ENCODE peak calls at places on chromosomes 7 and 10, in ten cellular contexts. G is right lobe of liver, O is H54, V is adrenal gland, N is A549, X is heart left ventricle, U is body of pancreas, P is ovary, Y is K562, W is transverse colon. L is an unnamed sample.

GRCh38 chr10:44261710-44262455 is 123.0 kb downstream of the CXCL12 start:
- DNase-seq in Y (no peak), U (no peak), V (no peak), G (no peak), N (no peak), X (no peak), O (no peak), P (no peak), W (no peak), L (no peak)

GRCh38 chr7:50333266-50333665 is 28.8 kb downstream of the IKZF1 start:
- DNase-seq in P (no peak), V (no peak), O (no peak), N (no peak), G (no peak), Y (no peak), X (no peak), U (no peak), W (no peak), L (no peak)

GRCh38 chr7:45564485-45564884 is 9.7 kb upstream of the ADCY1 start:
- DNase-seq in W (no peak), U (no peak), V (no peak), N (no peak), P (no peak), G (no peak), Y (no peak), X (no peak), O (no peak), L (no peak)

GRCh38 chr10:71431216-71431944 is 34.7 kb downstream of the CDH23 start:
- DNase-seq in W (no peak), N (no peak), X (peak; percentile 4), V (no peak), Y (no peak), P (peak; percentile 60), U (no peak), O (no peak), G (no peak), L (no peak)

GRCh38 chr10:78778446-78779338 is 290.1 kb upstream of the ZMIZ1 start:
- DNase-seq in P (no peak), W (no peak), N (no peak), O (no peak), U (no peak), X (no peak), Y (no peak), V (no peak), G (no peak), L (no peak)

GRCh38 chr7:42661312-42661711 is 250.6 kb downstream of the C7orf25 start:
- DNase-seq in P (no peak), O (peak; percentile 48), G (no peak), W (no peak), V (no peak), Y (no peak), U (no peak), N (no peak), X (no peak), L (no peak)

GRCh38 chr10:42638821-42639270 is 476 bp upstream of the ZNF33B start:
- DNase-seq in P (no peak), G (no peak), Y (no peak), V (no peak), U (no peak), N (no peak), X (no peak), W (no peak), O (no peak), L (no peak)

GRCh38 chr7:158397885-158398284 is 189.7 kb downstream of the PTPRN2 start:
- DNase-seq in U (no peak), Y (no peak), W (no peak), V (no peak), N (no peak), P (no peak), X (no peak), G (no peak), O (no peak), L (no peak)

GRCh38 chr7:102415685-102416225 is 17.6 kb upstream of the ORAI2 start:
- DNase-seq in N (no peak), O (no peak), U (no peak), W (peak; percentile 38), Y (no peak), V (no peak), P (no peak), X (no peak), G (no peak), L (no peak)

GRCh38 chr7:110943686-110944350 is 147.1 kb upstream of the LRRN3 start:
- DNase-seq in P (no peak), G (no peak), W (no peak), N (no peak), U (no peak), O (no peak), X (no peak), Y (no peak), V (no peak), L (no peak)

GRCh38 chr10:61140765-61141392 is 196.9 kb upstream of the RHOBTB1 start:
- DNase-seq in U (peak; percentile 60), N (peak; percentile 19), W (no peak), G (no peak), Y (peak; percentile 44), P (peak; percentile 23), O (peak; percentile 3), V (peak; percentile 31), X (peak; percentile 28), L (peak; percentile 58)

GRCh38 chr7:64320547-64321495 is 7.1 kb downstream of the ZNF736 start:
- DNase-seq in P (no peak), W (no peak), O (no peak), Y (no peak), V (no peak), G (no peak), X (no peak), N (no peak), U (no peak), L (no peak)

GRCh38 chr10:34667177-34667576 is 147.9 kb downstream of the PARD3 start:
- DNase-seq in N (no peak), O (no peak), U (no peak), X (no peak), Y (no peak), G (no peak), V (no peak), P (no peak), W (no peak), L (no peak)

GRCh38 chr7:112411186-112411795 is 39.0 kb upstream of the IFRD1 start:
- DNase-seq in W (peak; percentile 14), O (no peak), N (no peak), P (peak; percentile 39), U (peak; percentile 51), X (peak; percentile 37), G (peak; percentile 40), Y (no peak), V (no peak), L (no peak)

GRCh38 chr7:81181066-81181465 is 262.2 kb upstream of the SEMA3C start:
- DNase-seq in U (no peak), X (no peak), N (no peak), V (no peak), P (no peak), Y (no peak), G (no peak), O (no peak), W (no peak), L (no peak)

GRCh38 chr10:86671985-86672710 is 3.8 kb downstream of the LDB3 start:
- DNase-seq in N (no peak), P (peak; percentile 71), G (no peak), Y (no peak), W (no peak), X (peak; percentile 71), U (peak; percentile 27), V (peak; percentile 50), O (no peak), L (no peak)

GRCh38 chr10:69588358-69588757 is 15.1 kb upstream of the NEUROG3 start:
- DNase-seq in O (no peak), U (no peak), W (no peak), X (no peak), Y (no peak), V (no peak), G (no peak), N (no peak), P (no peak), L (no peak)

DNA sequence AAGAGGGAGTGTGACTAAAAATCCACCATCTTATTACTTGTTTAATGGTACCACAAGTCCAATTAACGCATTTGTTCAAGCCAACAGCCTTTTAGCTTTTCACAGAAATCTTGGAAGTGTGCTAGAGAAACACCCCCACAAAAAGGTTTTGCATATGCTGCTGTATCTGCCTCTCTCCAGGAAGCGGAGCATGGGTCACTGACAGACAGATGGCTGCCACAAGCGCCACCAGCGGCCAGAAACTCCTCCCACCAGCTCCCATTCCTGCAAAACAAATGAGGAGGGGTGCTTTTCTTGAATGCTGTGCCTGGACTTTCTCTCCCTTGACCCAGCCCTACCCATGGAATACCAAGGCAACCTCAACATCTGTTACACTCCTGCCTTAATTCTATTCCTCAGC is 176.3 kb upstream of the LRGUK start:
- DNase-seq in N (no peak), X (no peak), Y (no peak), O (no peak), W (no peak), V (no peak), U (no peak), G (no peak), P (no peak), L (no peak)
- TF ChIP-seq POLR2A in N (no peak), X (no peak), Y (no peak), O (no peak), W (no peak), V (no peak), U (no peak), G (no peak), P (no peak), L (no peak)

DNA sequence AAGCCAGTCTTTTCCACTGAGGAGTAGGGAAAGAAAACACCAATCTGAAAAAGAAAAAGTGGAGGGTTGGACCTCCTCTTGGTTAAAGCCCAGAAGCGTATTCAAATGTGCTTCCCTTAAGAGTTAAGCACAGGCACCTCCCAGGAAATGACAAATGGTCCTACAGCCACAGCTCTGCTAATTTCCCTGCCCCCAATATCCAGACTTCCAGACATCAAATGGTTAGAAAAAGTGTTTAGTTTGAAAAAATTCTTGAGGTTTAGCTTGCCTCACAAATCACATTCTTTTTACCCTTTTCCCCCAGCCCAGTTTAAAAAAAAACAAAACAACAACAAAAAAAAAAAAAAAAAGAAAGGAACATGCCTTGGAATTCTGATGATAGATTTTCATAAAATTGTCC is 19.0 kb upstream of the COL1A2 start:
- DNase-seq in O (peak; percentile 36), N (no peak), G (no peak), Y (no peak), P (peak; percentile 46), U (no peak), X (peak; percentile 44), V (no peak), W (no peak), L (no peak)
- TF ChIP-seq POLR2A in O (no peak), N (no peak), G (no peak), Y (no peak), P (no peak), U (no peak), X (no peak), V (no peak), W (no peak), L (no peak)

GRCh38 chr10:75071164-75071489 is 40.3 kb upstream of the SAMD8 start:
- DNase-seq in N (no peak), U (no peak), G (no peak), V (no peak), P (no peak), X (no peak), Y (no peak), W (no peak), O (no peak), L (no peak)
- TF ChIP-seq POLR2A in N (no peak), U (no peak), G (no peak), V (no peak), P (no peak), X (no peak), Y (no peak), W (no peak), O (no peak), L (no peak)

GRCh38 chr10:11197854-11198253 is 180.2 kb downstream of the CELF2 start:
- DNase-seq in N (no peak), X (no peak), Y (no peak), V (no peak), O (no peak), P (no peak), U (no peak), W (no peak), G (no peak), L (no peak)
- TF ChIP-seq POLR2A in N (no peak), X (no peak), Y (no peak), V (no peak), O (no peak), P (no peak), U (no peak), W (no peak), G (no peak), L (no peak)

L was measured in prostate gland.